ENCODE peak calls at places on chromosome X, in six cellular contexts. N is neural progenitor cell, M is endothelial cell of umbilical vein, K is HCT116, L is fibroblast of pulmonary artery, A is endothelial cell. Y is an unnamed sample.
A peak's percentile ranks its signal among the peaks of the same experiment; 100 is the strongest.

GRCh38 chrX:12955882-12956703 is 18.8 kb upstream of the TMSB4X start:
- DNase-seq in N (no peak), L (peak; percentile 84), M (peak; percentile 78), A (no peak), K (peak; percentile 46), Y (no peak)

GRCh38 chrX:19024366-19024765 is 40.5 kb upstream of the PHKA2 start:
- DNase-seq in L (no peak), M (no peak), A (no peak), N (no peak), K (no peak), Y (no peak)

GRCh38 chrX:15391850-15392249 is 7.6 kb upstream of the VEGFD start:
- DNase-seq in M (no peak), N (peak; percentile 26), K (no peak), A (no peak), L (no peak), Y (no peak)

GRCh38 chrX:130083656-130084382 is 26.5 kb downstream of the ELF4 start:
- DNase-seq in L (no peak), M (no peak), N (no peak), A (no peak), K (no peak), Y (no peak)

GRCh38 chrX:104282326-104282725 is 27.6 kb upstream of the ESX1 start:
- DNase-seq in L (no peak), N (no peak), M (no peak), K (no peak), A (no peak), Y (no peak)

GRCh38 chrX:151538190-151539122 is 25.0 kb upstream of the PASD1 start:
- DNase-seq in M (no peak), A (no peak), N (no peak), K (no peak), L (no peak), Y (no peak)

GRCh38 chrX:150375243-150375642 is 12.1 kb downstream of the MAMLD1 start:
- DNase-seq in A (no peak), K (no peak), N (no peak), M (no peak), L (no peak), Y (no peak)

GRCh38 chrX:135094726-135095125 is 25.6 kb downstream of the ETDB start:
- DNase-seq in K (no peak), L (no peak), A (no peak), N (no peak), M (no peak), Y (no peak)

GRCh38 chrX:1496076-1496475 is 40.9 kb downstream of the P2RY8 start:
- DNase-seq in K (no peak), A (no peak), L (no peak), M (no peak), N (no peak), Y (no peak)

GRCh38 chrX:144791298-144791697 is 456.0 kb upstream of the SPANXN1 start:
- DNase-seq in K (no peak), A (no peak), N (peak; percentile 45), M (no peak), L (no peak), Y (no peak)

GRCh38 chrX:115561605-115562491 is 874 bp downstream of the PLS3 start:
- DNase-seq in K (no peak), A (peak; percentile 28), N (peak; percentile 82), M (peak; percentile 52), L (peak; percentile 57), Y (peak; percentile 70)

DNA sequence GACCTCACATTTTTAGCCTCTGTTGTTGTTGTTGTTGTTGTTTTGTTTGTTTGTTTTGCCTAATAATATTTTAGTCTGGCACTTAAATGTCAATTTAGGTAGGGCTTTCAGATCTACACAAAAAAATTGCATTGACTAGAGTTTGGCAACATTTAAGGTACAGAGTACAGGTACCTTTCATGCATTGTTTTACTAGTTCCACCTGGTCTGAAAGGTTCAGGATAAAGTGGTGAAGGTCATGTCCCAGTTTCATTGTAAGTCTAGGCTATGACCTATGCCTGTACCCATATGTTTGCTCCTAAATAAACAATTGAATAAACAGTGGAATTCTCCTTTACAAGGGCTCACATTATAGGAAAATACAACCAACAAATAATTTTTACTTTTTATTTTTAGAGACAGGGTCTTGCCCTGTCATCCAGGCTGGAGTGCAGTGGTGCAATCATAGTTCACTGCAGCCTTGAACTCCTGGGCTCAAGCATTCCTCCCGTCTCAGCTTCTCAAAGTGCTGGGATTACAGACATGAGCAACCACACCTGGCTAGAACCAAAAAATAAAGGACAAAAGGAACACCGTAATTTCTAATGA is 13.8 kb downstream of the RNF128 start:
- DNase-seq in N (no peak), M (no peak), A (no peak), L (no peak), K (no peak), Y (no peak)
- TF ChIP-seq CTCF in N (no peak), M (no peak), A (no peak), L (no peak), K (no peak), Y (no peak)

DNA sequence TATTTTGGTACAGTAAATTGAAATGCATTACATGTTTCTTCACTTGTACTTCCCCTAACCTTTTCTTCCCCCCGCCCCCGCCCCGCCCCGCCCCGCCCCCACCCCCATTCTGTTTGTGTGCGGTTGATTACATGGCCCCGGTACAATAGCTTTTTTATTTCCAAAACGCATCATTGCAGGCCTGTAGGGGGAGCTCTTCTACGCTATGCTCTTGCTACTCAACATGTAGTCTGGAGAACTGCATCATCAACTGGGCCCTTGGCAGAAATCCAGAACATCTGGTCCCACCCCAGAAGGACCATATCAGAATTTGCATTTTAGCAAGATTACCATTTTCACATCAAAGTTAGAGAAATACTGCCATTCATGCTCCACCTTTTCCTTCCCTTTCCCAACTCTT is 333.3 kb upstream of the DDX53 start:
- DNase-seq in K (peak; percentile 42), N (peak; percentile 29), A (peak; percentile 6), M (peak; percentile 14), L (peak; percentile 43), Y (peak; percentile 21)
- TF ChIP-seq CTCF in K (peak; percentile 53), N (peak; percentile 39), A (peak; percentile 33), M (peak; percentile 26), L (peak; percentile 22), Y (no peak)

GRCh38 chrX:56783996-56784620 is 55.1 kb downstream of the NBDY start:
- DNase-seq in M (no peak), N (no peak), K (no peak), L (no peak), A (no peak), Y (no peak)

GRCh38 chrX:56784666-56785065 is 55.6 kb downstream of the NBDY start:
- DNase-seq in L (no peak), A (no peak), N (no peak), K (no peak), M (no peak), Y (no peak)

GRCh38 chrX:56782362-56782761 is 53.3 kb downstream of the NBDY start:
- DNase-seq in A (no peak), L (no peak), N (no peak), M (no peak), K (no peak), Y (no peak)

GRCh38 chrX:56782791-56783449 is 53.9 kb downstream of the NBDY start:
- DNase-seq in M (no peak), A (no peak), N (no peak), K (no peak), L (no peak), Y (no peak)

DNA sequence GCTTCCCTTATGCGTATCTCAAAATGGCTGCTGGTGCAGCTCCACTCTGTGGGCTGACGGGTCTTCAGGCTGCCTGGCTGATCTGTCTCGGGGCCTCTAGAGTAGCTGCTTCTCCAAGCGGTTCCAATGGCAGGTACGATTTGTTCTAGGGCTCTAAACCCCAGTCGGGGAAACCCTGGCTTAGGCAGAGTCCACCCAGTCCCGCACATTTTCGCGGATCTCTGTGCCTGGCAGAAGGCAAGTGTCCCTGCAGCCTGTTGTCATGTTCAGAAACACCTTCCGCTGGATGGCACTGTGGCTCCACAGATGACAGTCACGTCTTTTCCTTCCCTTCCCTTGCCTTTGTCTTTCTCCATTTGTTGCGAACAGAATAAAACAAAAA is 54.4 kb downstream of the NBDY start:
- DNase-seq in K (no peak), N (peak; percentile 77), L (no peak), A (no peak), M (no peak), Y (peak; percentile 58)
- TF ChIP-seq CTCF in K (no peak), N (peak; percentile 49), L (no peak), A (no peak), M (no peak), Y (no peak)

DNA sequence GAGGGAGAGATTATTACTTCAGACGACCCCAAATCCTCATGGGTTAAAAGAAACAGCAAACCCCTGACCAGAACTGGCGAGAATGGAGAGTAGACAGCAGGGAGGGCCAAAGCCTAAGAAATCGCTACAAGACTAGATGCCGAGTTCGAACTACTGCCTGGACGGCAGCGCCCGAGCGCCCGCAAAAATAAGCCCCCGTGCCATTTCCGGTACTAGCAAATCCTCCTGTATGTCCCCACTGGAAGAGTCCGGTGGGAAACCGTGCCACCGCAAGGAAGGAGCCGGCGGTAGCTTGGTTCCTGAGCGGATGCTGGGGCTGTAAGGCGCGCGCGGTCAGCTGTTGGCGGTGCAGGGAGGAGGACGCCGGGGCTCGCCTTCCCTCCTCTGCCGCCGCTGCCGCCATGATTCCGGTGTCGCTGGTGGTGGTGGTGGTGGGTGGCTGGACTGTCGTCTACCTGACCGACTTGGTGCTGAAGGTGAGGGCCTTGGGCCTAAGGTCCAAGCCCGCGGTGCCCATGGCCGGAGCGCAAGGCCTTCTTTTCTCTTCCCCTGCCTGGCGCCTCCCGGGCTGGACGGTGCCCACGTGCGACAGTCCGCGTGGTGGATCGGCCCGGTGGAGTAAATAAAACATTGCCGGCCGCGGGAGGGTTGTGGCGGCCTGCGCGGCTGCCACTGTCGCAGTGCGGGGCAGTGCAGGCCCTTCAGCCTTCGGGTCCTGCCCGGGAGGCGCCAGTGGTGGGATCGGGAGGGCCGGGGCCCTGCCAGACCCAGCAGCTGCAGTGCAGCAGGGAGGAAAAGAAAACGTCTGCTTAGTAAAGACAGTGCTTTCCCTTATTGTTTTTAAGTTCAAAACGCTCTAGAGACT is at the start of gene MBTPS2:
- DNase-seq in K (peak; percentile 73), A (peak; percentile 77), L (peak; percentile 92), M (peak; percentile 90), N (peak; percentile 84), Y (peak; percentile 78)
- TF ChIP-seq CTCF in K (peak; percentile 10), A (no peak), L (peak; percentile 7), M (no peak), N (peak; percentile 25), Y (no peak)

Y was measured in nephron progenitor cell.